ENCODE peak calls at places on chromosomes 13 and 19, in nine cellular contexts. E, M, H, V, G, W, N, K and R are unnamed samples.

GRCh38 chr13:65472336-65472735 is 1757.8 kb downstream of the PCDH9 start:
- DNase-seq in E (no peak), M (no peak), H (no peak), V (no peak), G (no peak), W (no peak), N (no peak), K (peak; percentile 22), R (no peak)

GRCh38 chr13:84925443-84925842 is 873.8 kb downstream of the SLITRK6 start:
- DNase-seq in E (no peak), M (no peak), H (no peak), V (no peak), G (no peak), W (no peak), N (no peak), K (peak; percentile 73), R (peak; percentile 68)

GRCh38 chr19:53881482-53882390 is at the start of gene PRKCG:
- DNase-seq in E (peak; percentile 60), M (peak; percentile 82), H (no peak), V (no peak), G (no peak), W (no peak), N (peak; percentile 69), K (peak; percentile 52), R (no peak)

GRCh38 chr13:101835920-101836319 is 383.4 kb downstream of the ITGBL1 start:
- DNase-seq in E (no peak), M (no peak), H (no peak), V (no peak), G (no peak), W (no peak), N (no peak), K (no peak), R (no peak)

GRCh38 chr13:30927595-30927994 is 4.9 kb upstream of the TEX26 start:
- DNase-seq in E (no peak), M (no peak), H (no peak), V (no peak), G (no peak), W (no peak), N (no peak), K (no peak), R (no peak)

GRCh38 chr19:17952041-17952976 is 14.6 kb upstream of the KCNN1 start:
- DNase-seq in E (no peak), M (no peak), H (no peak), V (no peak), G (no peak), W (no peak), N (no peak), K (no peak), R (no peak)

GRCh38 chr19:44552324-44552723 is 22.8 kb upstream of the CEACAM20 start:
- DNase-seq in E (no peak), M (peak; percentile 28), H (no peak), V (peak; percentile 66), G (no peak), W (peak; percentile 63), N (no peak), K (peak; percentile 60), R (peak; percentile 65)

GRCh38 chr13:76035711-76036110 is 399.6 kb downstream of the LMO7 start:
- DNase-seq in E (no peak), M (no peak), H (no peak), V (no peak), G (no peak), W (no peak), N (no peak), K (no peak), R (no peak)

GRCh38 chr13:110476220-110476617 is 85.3 kb downstream of the RAB20 start:
- DNase-seq in E (no peak), M (no peak), H (no peak), V (no peak), G (no peak), W (no peak), N (no peak), K (no peak), R (no peak)

GRCh38 chr13:110479215-110479545 is 82.3 kb downstream of the RAB20 start:
- DNase-seq in E (no peak), M (no peak), H (no peak), V (no peak), G (no peak), W (no peak), N (no peak), K (no peak), R (no peak)

GRCh38 chr13:110478405-110479214 is 82.9 kb downstream of the RAB20 start:
- DNase-seq in E (no peak), M (no peak), H (no peak), V (no peak), G (no peak), W (no peak), N (no peak), K (no peak), R (no peak)

GRCh38 chr13:110479648-110480047 is 81.9 kb downstream of the RAB20 start:
- DNase-seq in E (no peak), M (no peak), H (no peak), V (no peak), G (no peak), W (no peak), N (no peak), K (no peak), R (no peak)

DNA sequence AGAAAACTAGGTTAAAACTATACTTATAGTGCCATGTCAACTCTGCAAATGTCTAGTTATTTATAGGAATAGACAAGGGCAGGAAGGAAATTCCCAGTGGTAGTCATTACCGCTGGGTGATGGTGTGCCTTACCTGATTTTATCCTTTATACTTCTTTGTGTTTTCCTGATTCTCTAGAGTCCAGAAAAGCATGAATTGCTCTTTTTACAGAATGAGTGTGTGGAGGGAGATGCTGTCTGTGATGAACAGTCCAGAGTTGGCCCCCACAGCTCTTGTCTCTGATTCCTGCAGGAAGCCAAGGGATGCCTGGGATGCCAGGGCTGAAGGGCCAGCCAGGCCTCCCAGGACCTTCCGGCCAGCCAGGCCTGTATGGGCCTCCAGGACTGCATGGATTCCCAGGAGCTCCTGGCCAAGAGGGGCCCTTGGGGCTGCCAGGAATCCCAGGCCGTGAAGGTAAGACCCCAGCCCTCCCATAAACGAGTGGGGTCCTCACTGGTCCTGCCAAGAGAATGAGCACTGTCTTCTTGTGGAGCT is 83.7 kb downstream of the RAB20 start:
- DNase-seq in E (no peak), M (no peak), H (no peak), V (no peak), G (no peak), W (no peak), N (no peak), K (no peak), R (no peak)
- H3K27ac ChIP-seq in E (peak overlapping the region; percentile 8), M (no peak overlapping the region), H (no peak overlapping the region), V (no peak overlapping the region), G (no peak overlapping the region), W (no peak overlapping the region), N (no peak overlapping the region), K (no peak overlapping the region), R (no peak overlapping the region)

DNA sequence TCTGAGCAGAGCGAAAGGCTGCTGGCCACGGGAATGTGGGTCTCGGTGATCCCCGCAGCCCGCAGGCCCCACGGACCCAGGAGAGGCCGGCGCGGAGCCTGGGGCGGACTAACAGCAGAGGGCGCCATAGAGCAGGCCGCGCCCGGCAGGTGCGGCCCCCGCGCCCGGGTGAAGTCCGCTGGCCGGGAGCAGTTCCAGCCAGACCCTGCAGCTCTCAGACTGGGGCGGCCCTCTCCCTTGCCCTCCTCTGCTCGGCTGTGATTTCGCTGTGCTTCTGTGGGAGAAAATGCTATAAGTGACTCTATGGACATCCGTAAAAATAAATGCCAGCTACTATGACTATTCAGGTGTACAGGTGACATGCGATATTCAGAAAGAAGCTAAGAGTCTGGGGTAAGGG is 37.7 kb downstream of the GSX1 start:
- DNase-seq in E (peak; percentile 72), M (peak; percentile 82), H (no peak), V (peak; percentile 47), G (no peak), W (peak; percentile 32), N (peak; percentile 13), K (peak; percentile 57), R (no peak)
- H3K27me3 ChIP-seq in E (peaks cover 15% of the 10 kb centered on the region), M (peaks cover 52% of the 10 kb centered on the region), H (peaks cover 70% of the 10 kb centered on the region), V (peaks cover 17% of the 10 kb centered on the region), G (no peaks in the 10 kb centered on the region), W (no peaks in the 10 kb centered on the region), N (peaks cover 25% of the 10 kb centered on the region), K (peaks cover 40% of the 10 kb centered on the region), R (peaks cover 65% of the 10 kb centered on the region)

DNA sequence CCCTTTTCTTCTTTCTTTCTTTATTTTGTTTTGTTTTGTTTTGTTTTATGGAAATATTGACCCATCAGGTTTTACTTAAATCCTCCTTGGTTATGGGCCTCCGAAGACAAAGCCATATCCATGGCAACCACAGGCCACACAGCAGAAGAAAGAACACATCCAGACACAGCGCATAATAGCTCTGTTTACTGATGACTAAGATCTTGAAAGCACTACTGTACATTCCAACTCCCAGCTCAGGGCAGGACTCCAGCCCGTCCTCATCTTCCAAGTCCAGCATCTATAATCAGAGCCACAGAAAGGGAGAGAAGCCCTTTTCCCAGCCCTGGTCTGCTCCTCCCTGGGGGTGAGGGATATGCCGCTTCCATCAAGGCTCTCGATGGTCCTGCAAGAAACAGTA is 84.3 kb downstream of the NUFIP1 start:
- DNase-seq in E (peak; percentile 52), M (peak; percentile 79), H (no peak), V (no peak), G (peak; percentile 47), W (no peak), N (no peak), K (peak; percentile 75), R (peak; percentile 49)
- H3K27ac ChIP-seq in E (peak overlapping the region; percentile 67), M (peak overlapping the region; percentile 84), H (no peak overlapping the region), V (no peak overlapping the region), G (peak overlapping the region; percentile 35), W (no peak overlapping the region), N (no peak overlapping the region), K (peak overlapping the region; percentile 35), R (no peak overlapping the region)

GRCh38 chr13:71870036-71870435 is 3.0 kb upstream of the DACH1 start:
- DNase-seq in E (no peak), M (no peak), H (no peak), V (no peak), G (no peak), W (no peak), N (no peak), K (no peak), R (no peak)
- H3K27me3 ChIP-seq in E (peaks cover 25% of the 10 kb centered on the region), M (peaks cover 33% of the 10 kb centered on the region), H (peaks cover 33% of the 10 kb centered on the region), V (no peaks in the 10 kb centered on the region), G (no peaks in the 10 kb centered on the region), W (no peaks in the 10 kb centered on the region), N (peaks cover 9% of the 10 kb centered on the region), K (peaks cover 44% of the 10 kb centered on the region), R (peaks cover 64% of the 10 kb centered on the region)

DNA sequence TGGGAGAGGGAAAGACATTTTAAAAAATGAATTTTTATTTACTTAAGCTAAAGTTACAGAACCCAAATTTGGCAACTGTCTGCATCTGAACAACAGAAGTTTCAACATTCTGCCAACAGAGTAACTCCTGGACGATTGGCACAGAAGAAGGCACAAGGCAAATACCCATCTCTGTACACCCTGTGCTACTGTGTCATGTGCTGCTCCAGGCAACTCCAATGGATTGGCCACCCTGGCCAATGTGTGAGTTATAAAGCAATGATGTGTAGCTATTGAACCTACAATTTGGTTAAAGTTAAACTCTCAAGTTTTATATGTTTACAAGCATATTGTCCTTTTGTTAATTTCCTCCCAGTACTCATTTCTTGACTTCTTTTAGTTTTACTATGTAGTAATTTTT is 6.1 kb downstream of the STARD13 start:
- DNase-seq in E (no peak), M (no peak), H (no peak), V (no peak), G (no peak), W (no peak), N (no peak), K (peak; percentile 70), R (no peak)
- H3K27ac ChIP-seq in E (peak overlapping the region; percentile 48), M (peak overlapping the region; percentile 58), H (peak overlapping the region; percentile 84), V (no peak overlapping the region), G (no peak overlapping the region), W (no peak overlapping the region), N (no peak overlapping the region), K (peak overlapping the region; percentile 92), R (peak overlapping the region; percentile 81)

GRCh38 chr13:111399776-111400505 is 79.5 kb downstream of the TEX29 start:
- DNase-seq in E (peak; percentile 21), M (no peak), H (no peak), V (no peak), G (no peak), W (no peak), N (no peak), K (no peak), R (no peak)
- H3K27me3 ChIP-seq in E (no peaks in the 10 kb centered on the region), M (no peaks in the 10 kb centered on the region), H (peaks cover 23% of the 10 kb centered on the region), V (no peaks in the 10 kb centered on the region), G (no peaks in the 10 kb centered on the region), W (no peaks in the 10 kb centered on the region), N (no peaks in the 10 kb centered on the region), K (peaks cover 67% of the 10 kb centered on the region), R (no peaks in the 10 kb centered on the region)